ENCODE peak calls at places on chromosomes 11 and 22, in four cellular contexts. V is activated B cell treated with CpG ODN at 0.5 μM for 24 hours, K is heart right ventricle, G is left ventricle myocardium inferior. A is an unnamed sample.

GRCh38 chr11:69651834-69652620 is 11.1 kb downstream of the CCND1 start:
- DNase-seq in G (no peak), K (no peak), V (no peak), A (no peak)

GRCh38 chr11:7796842-7797241 is at the start of gene OR5P2:
- DNase-seq in K (no peak), G (no peak), V (no peak), A (no peak)

GRCh38 chr11:45097721-45098493 is 48.5 kb upstream of the PRDM11 start:
- DNase-seq in G (no peak), K (peak), V (no peak), A (peak)

GRCh38 chr11:65576867-65577755 is 1.3 kb downstream of the EHBP1L1 start:
- DNase-seq in G (peak), V (peak), K (peak), A (no peak)

GRCh38 chr22:45656577-45656976 is 15.1 kb upstream of the ATXN10 start:
- DNase-seq in G (no peak), K (no peak), V (no peak), A (no peak)

GRCh38 chr22:21779444-21779843 is 43.9 kb upstream of the YPEL1 start:
- DNase-seq in K (no peak), V (no peak), G (no peak), A (no peak)

GRCh38 chr22:38612217-38613006 is 42.4 kb upstream of the DMC1 start:
- DNase-seq in G (no peak), K (no peak), V (no peak), A (no peak)

GRCh38 chr11:72712168-72712721 is 38.0 kb upstream of the PDE2A start:
- DNase-seq in V (no peak), K (peak), G (peak), A (no peak)

GRCh38 chr11:128422576-128423370 is 164.6 kb downstream of the ETS1 start:
- DNase-seq in G (peak), K (peak), V (peak), A (no peak)

GRCh38 chr11:69351460-69351859 is 57.5 kb downstream of the MYEOV start:
- DNase-seq in V (no peak), G (no peak), K (no peak), A (no peak)

GRCh38 chr11:126628790-126629621 is 273.5 kb downstream of the ST3GAL4 start:
- DNase-seq in V (no peak), G (no peak), K (no peak), A (no peak)

GRCh38 chr22:41770715-41771452 is 29.6 kb upstream of the CCDC134 start:
- DNase-seq in G (no peak), K (no peak), V (no peak), A (no peak)

GRCh38 chr11:69106124-69106811 is 49.5 kb upstream of the SMIM38 start:
- DNase-seq in V (no peak), K (no peak), G (no peak), A (no peak)

GRCh38 chr22:22057617-22058378 is 75.2 kb upstream of the TOP3B start:
- DNase-seq in K (no peak), G (no peak), V (no peak), A (no peak)

GRCh38 chr11:12217879-12218278 is 107.5 kb downstream of the MICAL2 start:
- DNase-seq in V (no peak), G (no peak), K (no peak), A (no peak)

GRCh38 chr11:57800444-57801184 is 39.0 kb downstream of the CTNND1 start:
- DNase-seq in G (no peak), V (no peak), K (no peak), A (no peak)

GRCh38 chr11:112795142-112795815 is 165.9 kb upstream of the NCAM1 start:
- DNase-seq in V (no peak), G (no peak), K (no peak), A (no peak)

GRCh38 chr11:60786811-60787567 is 1.9 kb downstream of the MS4A10 start:
- DNase-seq in G (peak), K (peak), V (no peak), A (no peak)

GRCh38 chr11:66322732-66323427 is 6.0 kb upstream of the CD248 start:
- DNase-seq in V (no peak), G (peak), K (peak), A (no peak)

GRCh38 chr11:70699294-70700221 is 301.2 kb downstream of the CTTN start:
- DNase-seq in K (no peak), V (no peak), G (no peak), A (no peak)

GRCh38 chr11:20315800-20316199 is 47.7 kb upstream of the HTATIP2 start:
- DNase-seq in K (no peak), V (no peak), G (no peak), A (no peak)

GRCh38 chr11:69524991-69525411 is 43.5 kb downstream of the LINC01488 start:
- DNase-seq in V (no peak), G (no peak), K (no peak), A (no peak)

GRCh38 chr11:12508151-12508740 is 130.9 kb downstream of the PARVA start:
- DNase-seq in G (peak), K (no peak), V (no peak), A (no peak)

GRCh38 chr11:61053198-61053597 is 49.1 kb upstream of the CD5 start:
- DNase-seq in K (no peak), G (no peak), V (no peak), A (no peak)

GRCh38 chr22:31969789-31970489 is 25.6 kb downstream of the YWHAH start:
- DNase-seq in K (peak), G (peak), V (peak), A (peak)

GRCh38 chr11:79437981-79438630 is 2.7 kb downstream of the TENM4 start:
- DNase-seq in V (no peak), K (no peak), G (no peak), A (peak)

GRCh38 chr22:34019190-34019845 is 99.0 kb upstream of the LARGE1 start:
- DNase-seq in G (no peak), V (no peak), K (no peak), A (no peak)

GRCh38 chr11:68214173-68215086 is 1.3 kb upstream of the KMT5B start:
- DNase-seq in V (no peak), G (no peak), K (peak), A (peak)

DNA sequence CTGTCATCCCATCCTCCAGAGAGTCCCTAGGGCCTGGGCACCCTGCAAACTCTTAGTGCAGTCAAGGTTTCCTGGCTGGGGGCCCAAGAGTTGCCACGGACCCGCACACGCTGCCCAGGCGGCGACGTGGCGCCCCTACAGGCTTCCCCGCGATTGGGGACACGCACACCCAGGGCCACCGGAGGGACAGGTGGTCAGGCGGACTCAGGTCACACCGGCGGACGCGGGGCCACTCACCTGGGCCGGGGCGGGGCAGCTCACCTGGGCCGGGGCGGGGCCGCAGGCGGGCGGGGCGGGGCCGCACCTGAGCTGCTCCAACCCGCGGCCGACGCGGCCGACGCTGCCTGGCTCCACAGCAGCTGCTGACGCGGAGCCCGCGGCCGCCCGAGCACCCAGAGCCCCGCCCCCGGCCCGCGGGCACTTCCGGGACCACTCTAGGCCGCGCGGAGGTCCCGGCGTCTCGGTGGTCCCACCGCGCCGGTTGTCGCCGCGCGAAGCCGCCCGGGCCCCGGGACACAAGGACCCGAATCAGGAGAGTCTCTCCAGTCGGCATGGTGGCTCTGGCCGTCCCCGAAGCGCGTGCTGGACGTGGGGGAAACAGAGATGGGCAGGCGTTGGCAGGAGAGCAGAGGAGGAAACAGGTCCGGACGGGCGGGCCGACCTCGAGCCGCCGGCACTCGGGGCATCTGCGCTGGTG is at the start of gene ZNF70:
- DNase-seq in G (peak), K (peak), V (peak), A (peak)
- TF ChIP-seq CTCF in G (peak), K (no peak), V (no peak), A (no peak)

DNA sequence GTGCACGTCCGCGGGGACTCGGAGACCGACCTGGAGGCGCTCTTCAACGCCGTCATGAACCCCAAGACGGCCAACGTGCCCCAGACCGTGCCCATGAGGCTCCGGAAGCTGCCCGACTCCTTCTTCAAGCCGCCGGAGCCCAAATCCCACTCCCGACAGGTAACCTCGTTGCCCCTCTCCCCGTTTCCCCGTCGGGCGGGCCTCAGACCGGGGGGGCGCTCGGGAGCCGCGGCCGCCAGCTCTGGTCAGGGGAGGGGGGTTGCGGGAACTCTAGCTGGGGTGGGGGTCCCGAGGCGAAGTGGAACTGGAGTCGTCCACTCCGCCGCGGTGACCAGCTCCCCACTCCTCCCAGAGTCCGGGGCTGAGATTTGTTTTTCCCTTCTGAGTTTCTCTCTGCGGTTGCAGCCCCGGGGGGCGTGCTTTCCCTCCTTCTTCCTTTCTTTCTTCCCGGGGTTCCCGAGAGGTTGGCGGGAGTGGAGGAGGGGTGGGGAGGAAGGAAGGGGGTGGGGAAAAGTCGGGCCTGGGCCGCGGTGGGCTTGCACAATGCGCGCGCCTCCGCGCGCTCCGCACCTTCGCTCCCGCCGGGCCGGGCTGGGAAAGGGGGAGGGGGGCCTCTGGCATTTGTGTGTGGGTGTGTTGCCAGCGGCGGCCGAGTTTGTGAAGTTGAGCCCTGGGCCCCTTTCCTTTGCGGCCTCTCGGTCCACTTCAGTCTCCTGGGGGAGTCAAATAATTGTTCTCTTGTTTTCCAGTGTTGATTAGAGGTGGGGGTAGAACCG is 952 bp downstream of the YAP1 start:
- DNase-seq in G (peak), V (no peak), K (peak), A (peak)
- TF ChIP-seq CTCF in G (no peak), V (no peak), K (peak), A (no peak)

GRCh38 chr11:33835143-33835878 is 56.6 kb downstream of the LMO2 start:
- DNase-seq in K (no peak), V (no peak), G (no peak), A (no peak)
- TF ChIP-seq CTCF in K (peak), V (no peak), G (peak), A (peak)

GRCh38 chr11:108654994-108655631 is 9.8 kb upstream of the DDX10 start:
- DNase-seq in G (no peak), K (no peak), V (no peak), A (peak)
- TF ChIP-seq CTCF in G (peak), K (peak), V (no peak), A (peak)

GRCh38 chr11:92225563-92226308 is 1.1 kb downstream of the FAT3 start:
- DNase-seq in G (no peak), K (peak), V (no peak), A (peak)
- TF ChIP-seq CTCF in G (no peak), K (no peak), V (no peak), A (no peak)